ENCODE peak calls at places on chromosomes 12 and 14, in ten cellular contexts. One of them, this sample, is unnamed.

GRCh38 chr14:93303659-93304058 is 29.2 kb downstream of the BTBD7 start:
- DNase-seq in GM12878: no peak
- DNase-seq in stomach: no peak
- DNase-seq in sigmoid colon: no peak
- DNase-seq in K562: peak; percentile 14
- DNase-seq in ovary: no peak
- DNase-seq in HepG2: no peak
- DNase-seq in upper lobe of left lung: no peak
- DNase-seq in suprapubic skin: no peak
- DNase-seq in A549: no peak
- DNase-seq in this sample: no peak

GRCh38 chr12:105237671-105238070 is 1.7 kb upstream of the APPL2 start:
- DNase-seq in GM12878: no peak
- DNase-seq in stomach: no peak
- DNase-seq in sigmoid colon: no peak
- DNase-seq in K562: no peak
- DNase-seq in ovary: no peak
- DNase-seq in HepG2: no peak
- DNase-seq in upper lobe of left lung: no peak
- DNase-seq in suprapubic skin: no peak
- DNase-seq in A549: no peak
- DNase-seq in this sample: no peak

GRCh38 chr14:97703006-97703760 is 906.0 kb downstream of the VRK1 start:
- DNase-seq in GM12878: peak; percentile 53
- DNase-seq in stomach: no peak
- DNase-seq in sigmoid colon: no peak
- DNase-seq in K562: no peak
- DNase-seq in ovary: no peak
- DNase-seq in HepG2: no peak
- DNase-seq in upper lobe of left lung: no peak
- DNase-seq in suprapubic skin: no peak
- DNase-seq in A549: no peak
- DNase-seq in this sample: no peak

GRCh38 chr12:98446716-98447115 is 68.7 kb upstream of the TMPO start:
- DNase-seq in GM12878: no peak
- DNase-seq in stomach: no peak
- DNase-seq in sigmoid colon: no peak
- DNase-seq in K562: no peak
- DNase-seq in ovary: no peak
- DNase-seq in HepG2: no peak
- DNase-seq in upper lobe of left lung: no peak
- DNase-seq in suprapubic skin: no peak
- DNase-seq in A549: peak; percentile 27
- DNase-seq in this sample: no peak

GRCh38 chr12:75196865-75197264 is 12.8 kb downstream of the KCNC2 start:
- DNase-seq in GM12878: no peak
- DNase-seq in stomach: no peak
- DNase-seq in sigmoid colon: no peak
- DNase-seq in K562: no peak
- DNase-seq in ovary: no peak
- DNase-seq in HepG2: no peak
- DNase-seq in upper lobe of left lung: no peak
- DNase-seq in suprapubic skin: no peak
- DNase-seq in A549: peak; percentile 6
- DNase-seq in this sample: no peak

GRCh38 chr12:57001448-57001906 is 4.9 kb downstream of the ZBTB39 start:
- DNase-seq in GM12878: no peak
- DNase-seq in stomach: peak; percentile 70
- DNase-seq in sigmoid colon: peak; percentile 77
- DNase-seq in K562: peak; percentile 83
- DNase-seq in ovary: peak; percentile 63
- DNase-seq in HepG2: peak; percentile 87
- DNase-seq in upper lobe of left lung: peak; percentile 78
- DNase-seq in suprapubic skin: peak; percentile 78
- DNase-seq in A549: peak; percentile 75
- DNase-seq in this sample: peak; percentile 39

GRCh38 chr12:3354586-3354985 is 136.4 kb upstream of the PRMT8 start:
- DNase-seq in GM12878: no peak
- DNase-seq in stomach: peak; percentile 13
- DNase-seq in sigmoid colon: no peak
- DNase-seq in K562: no peak
- DNase-seq in ovary: no peak
- DNase-seq in HepG2: no peak
- DNase-seq in upper lobe of left lung: no peak
- DNase-seq in suprapubic skin: no peak
- DNase-seq in A549: no peak
- DNase-seq in this sample: no peak

GRCh38 chr14:76810953-76811400 is 1.7 kb downstream of the ANGEL1 start:
- DNase-seq in GM12878: no peak
- DNase-seq in stomach: no peak
- DNase-seq in sigmoid colon: no peak
- DNase-seq in K562: no peak
- DNase-seq in ovary: no peak
- DNase-seq in HepG2: peak; percentile 80
- DNase-seq in upper lobe of left lung: peak; percentile 58
- DNase-seq in suprapubic skin: no peak
- DNase-seq in A549: peak; percentile 37
- DNase-seq in this sample: no peak

GRCh38 chr12:113373440-113373839 is 15.1 kb downstream of the PLBD2 start:
- DNase-seq in GM12878: no peak
- DNase-seq in stomach: no peak
- DNase-seq in sigmoid colon: no peak
- DNase-seq in K562: no peak
- DNase-seq in ovary: no peak
- DNase-seq in HepG2: no peak
- DNase-seq in upper lobe of left lung: no peak
- DNase-seq in suprapubic skin: no peak
- DNase-seq in A549: no peak
- DNase-seq in this sample: no peak

GRCh38 chr12:44253338-44253856 is 417.5 kb downstream of the TMEM117 start:
- DNase-seq in GM12878: no peak
- DNase-seq in stomach: no peak
- DNase-seq in sigmoid colon: no peak
- DNase-seq in K562: no peak
- DNase-seq in ovary: no peak
- DNase-seq in HepG2: no peak
- DNase-seq in upper lobe of left lung: no peak
- DNase-seq in suprapubic skin: no peak
- DNase-seq in A549: no peak
- DNase-seq in this sample: no peak

GRCh38 chr14:100535287-100536131 is 51.7 kb downstream of the BEGAIN start:
- DNase-seq in GM12878: no peak
- DNase-seq in stomach: no peak
- DNase-seq in sigmoid colon: peak; percentile 46
- DNase-seq in K562: no peak
- DNase-seq in ovary: peak; percentile 16
- DNase-seq in HepG2: no peak
- DNase-seq in upper lobe of left lung: no peak
- DNase-seq in suprapubic skin: peak; percentile 32
- DNase-seq in A549: no peak
- DNase-seq in this sample: no peak

GRCh38 chr14:54683882-54684794 is 117.2 kb downstream of the SAMD4A start:
- DNase-seq in GM12878: no peak
- DNase-seq in stomach: no peak
- DNase-seq in sigmoid colon: peak; percentile 86
- DNase-seq in K562: no peak
- DNase-seq in ovary: peak; percentile 46
- DNase-seq in HepG2: no peak
- DNase-seq in upper lobe of left lung: no peak
- DNase-seq in suprapubic skin: peak; percentile 86
- DNase-seq in A549: no peak
- DNase-seq in this sample: peak; percentile 77
- TF ChIP-seq EP300 in GM12878: no peak
- TF ChIP-seq EP300 in stomach: no peak
- TF ChIP-seq EP300 in sigmoid colon: no peak
- TF ChIP-seq EP300 in K562: no peak
- TF ChIP-seq EP300 in ovary: no peak
- TF ChIP-seq EP300 in HepG2: no peak
- TF ChIP-seq EP300 in upper lobe of left lung: no peak
- TF ChIP-seq EP300 in suprapubic skin: no peak
- TF ChIP-seq EP300 in A549: no peak
- TF ChIP-seq EP300 in this sample: no peak

GRCh38 chr12:109294286-109294796 is 14.7 kb downstream of the FOXN4 start:
- DNase-seq in GM12878: no peak
- DNase-seq in stomach: no peak
- DNase-seq in sigmoid colon: peak; percentile 32
- DNase-seq in K562: no peak
- DNase-seq in ovary: no peak
- DNase-seq in HepG2: no peak
- DNase-seq in upper lobe of left lung: no peak
- DNase-seq in suprapubic skin: no peak
- DNase-seq in A549: no peak
- DNase-seq in this sample: no peak

GRCh38 chr12:109293106-109293505 is 16.0 kb downstream of the FOXN4 start:
- DNase-seq in GM12878: no peak
- DNase-seq in stomach: no peak
- DNase-seq in sigmoid colon: peak; percentile 49
- DNase-seq in K562: no peak
- DNase-seq in ovary: no peak
- DNase-seq in HepG2: no peak
- DNase-seq in upper lobe of left lung: no peak
- DNase-seq in suprapubic skin: no peak
- DNase-seq in A549: no peak
- DNase-seq in this sample: no peak

GRCh38 chr12:109291117-109291516 is 18.0 kb downstream of the FOXN4 start:
- DNase-seq in GM12878: no peak
- DNase-seq in stomach: no peak
- DNase-seq in sigmoid colon: no peak
- DNase-seq in K562: no peak
- DNase-seq in ovary: no peak
- DNase-seq in HepG2: no peak
- DNase-seq in upper lobe of left lung: no peak
- DNase-seq in suprapubic skin: no peak
- DNase-seq in A549: no peak
- DNase-seq in this sample: no peak

GRCh38 chr12:109291531-109292341 is 17.3 kb downstream of the FOXN4 start:
- DNase-seq in GM12878: no peak
- DNase-seq in stomach: peak; percentile 34
- DNase-seq in sigmoid colon: peak; percentile 83
- DNase-seq in K562: no peak
- DNase-seq in ovary: no peak
- DNase-seq in HepG2: no peak
- DNase-seq in upper lobe of left lung: no peak
- DNase-seq in suprapubic skin: no peak
- DNase-seq in A549: no peak
- DNase-seq in this sample: no peak

DNA sequence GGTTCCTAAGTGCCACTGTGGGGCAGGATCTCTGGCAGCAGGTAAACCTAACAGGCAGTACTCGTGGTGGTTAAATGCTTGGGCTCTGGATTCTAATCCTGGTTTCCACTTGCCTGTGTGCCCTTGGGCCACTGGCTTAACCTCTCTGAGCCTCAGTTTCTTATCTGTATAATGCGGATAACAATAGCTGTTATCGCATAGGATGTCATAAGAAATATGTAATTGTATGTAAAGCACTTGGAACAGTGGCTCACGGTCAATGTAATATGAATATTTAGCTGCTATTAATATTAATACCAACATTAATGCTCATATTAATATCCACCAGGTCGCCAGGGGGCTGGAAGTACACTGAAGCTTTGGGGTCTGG is 16.8 kb downstream of the FOXN4 start:
- DNase-seq in GM12878: no peak
- DNase-seq in stomach: no peak
- DNase-seq in sigmoid colon: no peak
- DNase-seq in K562: no peak
- DNase-seq in ovary: no peak
- DNase-seq in HepG2: no peak
- DNase-seq in upper lobe of left lung: no peak
- DNase-seq in suprapubic skin: no peak
- DNase-seq in A549: no peak
- DNase-seq in this sample: no peak
- TF ChIP-seq POLR2A in GM12878: no peak
- TF ChIP-seq POLR2A in stomach: no peak
- TF ChIP-seq POLR2A in sigmoid colon: no peak
- TF ChIP-seq POLR2A in K562: no peak
- TF ChIP-seq POLR2A in ovary: no peak
- TF ChIP-seq POLR2A in HepG2: no peak
- TF ChIP-seq POLR2A in upper lobe of left lung: no peak
- TF ChIP-seq POLR2A in suprapubic skin: no peak
- TF ChIP-seq POLR2A in A549: no peak
- TF ChIP-seq POLR2A in this sample: no peak

DNA sequence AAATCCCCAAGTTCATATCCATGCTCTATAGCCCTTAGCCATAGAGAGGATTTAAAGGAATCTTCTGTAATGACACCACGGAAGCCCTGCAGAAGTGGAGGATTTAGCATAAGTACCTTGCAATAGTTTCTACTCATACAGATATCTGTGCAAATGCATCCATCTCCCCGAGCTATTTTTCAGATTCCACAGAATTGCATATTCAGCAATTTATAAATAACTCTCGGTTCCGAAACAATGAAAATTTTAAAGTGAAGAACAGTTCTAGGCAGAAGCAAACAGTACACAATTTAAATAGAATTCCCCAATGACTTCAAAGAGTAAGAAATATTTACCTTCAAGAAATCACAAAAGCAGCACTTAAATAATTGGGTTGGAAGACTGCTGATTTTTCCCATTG is 379 bp downstream of the IGF1 start:
- DNase-seq in GM12878: no peak
- DNase-seq in stomach: no peak
- DNase-seq in sigmoid colon: no peak
- DNase-seq in K562: no peak
- DNase-seq in ovary: no peak
- DNase-seq in HepG2: no peak
- DNase-seq in upper lobe of left lung: no peak
- DNase-seq in suprapubic skin: no peak
- DNase-seq in A549: no peak
- DNase-seq in this sample: no peak
- H3K27ac ChIP-seq in GM12878: peak overlapping the region; percentile 78
- H3K27ac ChIP-seq in stomach: peak overlapping the region; percentile 42
- H3K27ac ChIP-seq in sigmoid colon: peak overlapping the region; percentile 26
- H3K27ac ChIP-seq in K562: peak overlapping the region; percentile 34
- H3K27ac ChIP-seq in ovary: no peak overlapping the region
- H3K27ac ChIP-seq in HepG2: no peak overlapping the region
- H3K27ac ChIP-seq in upper lobe of left lung: no peak overlapping the region
- H3K27ac ChIP-seq in suprapubic skin: no peak overlapping the region
- H3K27ac ChIP-seq in A549: no peak overlapping the region
- H3K27ac ChIP-seq in this sample: no peak overlapping the region

DNA sequence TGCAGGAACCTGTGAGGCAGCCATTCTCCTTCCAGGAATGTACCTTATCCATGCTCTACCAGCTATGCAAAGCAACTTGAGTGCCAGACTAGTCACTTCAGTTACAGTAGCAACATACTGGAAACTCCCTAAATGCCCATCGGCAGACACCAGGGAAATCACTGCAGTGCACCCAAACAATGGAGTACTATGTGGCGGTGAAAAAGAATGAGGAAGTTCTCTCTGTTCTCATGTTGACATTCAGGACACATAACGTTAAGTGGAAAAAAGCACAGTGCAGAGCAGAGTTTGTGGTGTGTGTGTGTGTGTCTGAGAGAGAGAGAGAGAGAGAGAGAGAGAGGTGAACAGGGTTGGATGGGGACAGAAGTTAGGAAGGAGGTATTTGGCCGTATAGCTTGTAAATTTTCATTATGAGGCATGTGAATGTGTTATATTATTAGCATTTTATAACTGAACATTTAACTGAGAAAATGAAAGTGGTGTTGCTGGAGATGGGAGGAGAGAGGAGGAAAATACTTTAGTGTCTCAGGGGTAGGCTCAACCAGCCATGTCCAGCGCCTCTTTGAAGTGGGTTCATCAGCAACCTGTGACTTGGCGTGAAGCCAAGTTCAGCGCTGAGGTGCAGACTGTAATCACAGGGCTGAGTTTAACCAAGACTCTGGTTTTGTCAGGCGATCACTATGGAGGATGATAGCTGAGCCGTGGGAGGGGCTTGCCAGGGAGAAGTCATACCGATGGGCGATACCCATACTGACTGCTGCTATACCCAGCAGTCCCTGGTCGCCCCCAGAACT is 17.3 kb downstream of the TNFAIP2 start:
- DNase-seq in GM12878: peak; percentile 94
- DNase-seq in stomach: no peak
- DNase-seq in sigmoid colon: no peak
- DNase-seq in K562: no peak
- DNase-seq in ovary: no peak
- DNase-seq in HepG2: peak; percentile 39
- DNase-seq in upper lobe of left lung: no peak
- DNase-seq in suprapubic skin: no peak
- DNase-seq in A549: no peak
- DNase-seq in this sample: no peak
- TF ChIP-seq EP300 in GM12878: no peak
- TF ChIP-seq EP300 in stomach: no peak
- TF ChIP-seq EP300 in sigmoid colon: no peak
- TF ChIP-seq EP300 in K562: no peak
- TF ChIP-seq EP300 in ovary: no peak
- TF ChIP-seq EP300 in HepG2: no peak
- TF ChIP-seq EP300 in upper lobe of left lung: no peak
- TF ChIP-seq EP300 in suprapubic skin: no peak
- TF ChIP-seq EP300 in A549: no peak
- TF ChIP-seq EP300 in this sample: no peak

This sample was measured in tibial nerve.